ENCODE peak calls at places on chromosomes 5 and 9, in eight cellular contexts. One of them, this sample, is unnamed.

GRCh38 chr5:106601605-106602004 is 1069.1 kb downstream of the EFNA5 start:
- DNase-seq in CD8-positive, alpha-beta memory T cell: no peak
- DNase-seq in fibroblast of lung: peak; percentile 44
- DNase-seq in lung: no peak
- DNase-seq in tibial nerve: no peak
- DNase-seq in GM23248: no peak
- DNase-seq in aorta: no peak
- DNase-seq in body of pancreas: no peak
- DNase-seq in this sample: no peak

GRCh38 chr9:128045876-128046275 is 21.2 kb downstream of the NAIF1 start:
- DNase-seq in fibroblast of lung: no peak
- DNase-seq in CD8-positive, alpha-beta memory T cell: no peak
- DNase-seq in aorta: no peak
- DNase-seq in GM23248: no peak
- DNase-seq in tibial nerve: no peak
- DNase-seq in lung: no peak
- DNase-seq in body of pancreas: no peak
- DNase-seq in this sample: no peak

GRCh38 chr9:14146201-14146890 is 167.6 kb downstream of the NFIB start:
- DNase-seq in lung: no peak
- DNase-seq in CD8-positive, alpha-beta memory T cell: no peak
- DNase-seq in body of pancreas: no peak
- DNase-seq in GM23248: peak; percentile 5
- DNase-seq in fibroblast of lung: no peak
- DNase-seq in tibial nerve: no peak
- DNase-seq in aorta: no peak
- DNase-seq in this sample: no peak

GRCh38 chr5:133753856-133754255 is 141.5 kb upstream of the FSTL4 start:
- DNase-seq in body of pancreas: no peak
- DNase-seq in GM23248: peak; percentile 7
- DNase-seq in CD8-positive, alpha-beta memory T cell: no peak
- DNase-seq in tibial nerve: no peak
- DNase-seq in fibroblast of lung: no peak
- DNase-seq in lung: no peak
- DNase-seq in aorta: no peak
- DNase-seq in this sample: no peak

GRCh38 chr5:142871880-142872200 is 101.7 kb downstream of the ARHGAP26 start:
- DNase-seq in CD8-positive, alpha-beta memory T cell: no peak
- DNase-seq in tibial nerve: no peak
- DNase-seq in lung: no peak
- DNase-seq in fibroblast of lung: no peak
- DNase-seq in GM23248: peak; percentile 36
- DNase-seq in body of pancreas: no peak
- DNase-seq in aorta: no peak
- DNase-seq in this sample: peak; percentile 42

GRCh38 chr5:149049371-149049781 is 13.5 kb downstream of the SH3TC2 start:
- DNase-seq in GM23248: no peak
- DNase-seq in body of pancreas: no peak
- DNase-seq in aorta: no peak
- DNase-seq in tibial nerve: no peak
- DNase-seq in CD8-positive, alpha-beta memory T cell: no peak
- DNase-seq in lung: no peak
- DNase-seq in fibroblast of lung: no peak
- DNase-seq in this sample: no peak

GRCh38 chr9:96467784-96468183 is 17.8 kb downstream of the HABP4 start:
- DNase-seq in body of pancreas: no peak
- DNase-seq in fibroblast of lung: no peak
- DNase-seq in CD8-positive, alpha-beta memory T cell: no peak
- DNase-seq in aorta: no peak
- DNase-seq in lung: peak; percentile 59
- DNase-seq in tibial nerve: no peak
- DNase-seq in GM23248: no peak
- DNase-seq in this sample: no peak

GRCh38 chr9:111375817-111376564 is 46.0 kb upstream of the OR2K2 start:
- DNase-seq in aorta: no peak
- DNase-seq in tibial nerve: no peak
- DNase-seq in body of pancreas: no peak
- DNase-seq in GM23248: peak; percentile 20
- DNase-seq in fibroblast of lung: peak; percentile 9
- DNase-seq in lung: no peak
- DNase-seq in CD8-positive, alpha-beta memory T cell: no peak
- DNase-seq in this sample: no peak

GRCh38 chr5:45578270-45578669 is 117.9 kb downstream of the HCN1 start:
- DNase-seq in CD8-positive, alpha-beta memory T cell: no peak
- DNase-seq in GM23248: no peak
- DNase-seq in lung: no peak
- DNase-seq in fibroblast of lung: no peak
- DNase-seq in aorta: no peak
- DNase-seq in body of pancreas: no peak
- DNase-seq in tibial nerve: no peak
- DNase-seq in this sample: no peak

GRCh38 chr5:79020861-79021561 is 35.9 kb upstream of the ARSB start:
- DNase-seq in CD8-positive, alpha-beta memory T cell: no peak
- DNase-seq in fibroblast of lung: peak; percentile 76
- DNase-seq in body of pancreas: peak; percentile 68
- DNase-seq in lung: peak; percentile 50
- DNase-seq in tibial nerve: peak; percentile 64
- DNase-seq in GM23248: peak; percentile 81
- DNase-seq in aorta: peak; percentile 66
- DNase-seq in this sample: peak; percentile 29

GRCh38 chr9:79080536-79080935 is 491.2 kb upstream of the TLE4 start:
- DNase-seq in GM23248: no peak
- DNase-seq in fibroblast of lung: no peak
- DNase-seq in tibial nerve: no peak
- DNase-seq in lung: no peak
- DNase-seq in aorta: no peak
- DNase-seq in CD8-positive, alpha-beta memory T cell: no peak
- DNase-seq in body of pancreas: no peak
- DNase-seq in this sample: no peak

GRCh38 chr5:36359267-36359666 is 57.6 kb upstream of the RANBP3L start:
- DNase-seq in tibial nerve: peak; percentile 32
- DNase-seq in fibroblast of lung: no peak
- DNase-seq in lung: no peak
- DNase-seq in body of pancreas: no peak
- DNase-seq in GM23248: no peak
- DNase-seq in aorta: no peak
- DNase-seq in CD8-positive, alpha-beta memory T cell: no peak
- DNase-seq in this sample: no peak

GRCh38 chr9:109335929-109336328 is 15.1 kb upstream of the EPB41L4B start:
- DNase-seq in tibial nerve: no peak
- DNase-seq in aorta: no peak
- DNase-seq in GM23248: no peak
- DNase-seq in CD8-positive, alpha-beta memory T cell: no peak
- DNase-seq in body of pancreas: no peak
- DNase-seq in lung: no peak
- DNase-seq in fibroblast of lung: no peak
- DNase-seq in this sample: no peak

GRCh38 chr9:26165426-26165825 is 487.2 kb upstream of the TUSC1 start:
- DNase-seq in aorta: no peak
- DNase-seq in tibial nerve: no peak
- DNase-seq in CD8-positive, alpha-beta memory T cell: no peak
- DNase-seq in lung: no peak
- DNase-seq in GM23248: no peak
- DNase-seq in body of pancreas: no peak
- DNase-seq in fibroblast of lung: no peak
- DNase-seq in this sample: no peak

GRCh38 chr5:151569132-151570046 is 21.7 kb downstream of the FAT2 start:
- DNase-seq in aorta: no peak
- DNase-seq in body of pancreas: no peak
- DNase-seq in fibroblast of lung: no peak
- DNase-seq in GM23248: no peak
- DNase-seq in CD8-positive, alpha-beta memory T cell: no peak
- DNase-seq in lung: no peak
- DNase-seq in tibial nerve: no peak
- DNase-seq in this sample: no peak

GRCh38 chr5:124453221-124454032 is 293.0 kb downstream of the ZNF608 start:
- DNase-seq in fibroblast of lung: peak; percentile 89
- DNase-seq in lung: no peak
- DNase-seq in aorta: no peak
- DNase-seq in tibial nerve: no peak
- DNase-seq in CD8-positive, alpha-beta memory T cell: no peak
- DNase-seq in body of pancreas: no peak
- DNase-seq in GM23248: peak; percentile 79
- DNase-seq in this sample: no peak
- H3K4me1 ChIP-seq in fibroblast of lung: peaks cover 8% of the 10 kb centered on the region
- H3K4me1 ChIP-seq in lung: peaks cover 5% of the 10 kb centered on the region
- H3K4me1 ChIP-seq in aorta: no peaks in the 10 kb centered on the region
- H3K4me1 ChIP-seq in tibial nerve: no peaks in the 10 kb centered on the region
- H3K4me1 ChIP-seq in CD8-positive, alpha-beta memory T cell: no peaks in the 10 kb centered on the region
- H3K4me1 ChIP-seq in body of pancreas: no peaks in the 10 kb centered on the region
- H3K4me1 ChIP-seq in GM23248: peaks cover 21% of the 10 kb centered on the region
- H3K4me1 ChIP-seq in this sample: peaks cover 24% of the 10 kb centered on the region

GRCh38 chr5:5335115-5335514 is 87.4 kb upstream of the ICE1 start:
- DNase-seq in body of pancreas: no peak
- DNase-seq in CD8-positive, alpha-beta memory T cell: no peak
- DNase-seq in fibroblast of lung: no peak
- DNase-seq in GM23248: no peak
- DNase-seq in lung: no peak
- DNase-seq in tibial nerve: no peak
- DNase-seq in aorta: no peak
- DNase-seq in this sample: no peak
- H3K27ac ChIP-seq in body of pancreas: no peak overlapping the region
- H3K27ac ChIP-seq in CD8-positive, alpha-beta memory T cell: no peak overlapping the region
- H3K27ac ChIP-seq in fibroblast of lung: no peak overlapping the region
- H3K27ac ChIP-seq in GM23248: peak overlapping the region; percentile 30
- H3K27ac ChIP-seq in lung: no peak overlapping the region
- H3K27ac ChIP-seq in tibial nerve: no peak overlapping the region
- H3K27ac ChIP-seq in aorta: no peak overlapping the region
- H3K27ac ChIP-seq in this sample: no peak overlapping the region

GRCh38 chr9:130138791-130139190 is 33.4 kb upstream of the NCS1 start:
- DNase-seq in aorta: peak; percentile 80
- DNase-seq in GM23248: peak; percentile 97
- DNase-seq in CD8-positive, alpha-beta memory T cell: no peak
- DNase-seq in tibial nerve: peak; percentile 72
- DNase-seq in body of pancreas: peak; percentile 38
- DNase-seq in fibroblast of lung: peak; percentile 96
- DNase-seq in lung: peak; percentile 42
- DNase-seq in this sample: peak; percentile 48

GRCh38 chr9:130137081-130137869 is 34.9 kb upstream of the NCS1 start:
- DNase-seq in CD8-positive, alpha-beta memory T cell: no peak
- DNase-seq in lung: no peak
- DNase-seq in aorta: no peak
- DNase-seq in fibroblast of lung: peak; percentile 17
- DNase-seq in tibial nerve: no peak
- DNase-seq in GM23248: peak; percentile 16
- DNase-seq in body of pancreas: no peak
- DNase-seq in this sample: no peak

GRCh38 chr9:130140701-130141100 is 31.5 kb upstream of the NCS1 start:
- DNase-seq in aorta: no peak
- DNase-seq in CD8-positive, alpha-beta memory T cell: no peak
- DNase-seq in GM23248: no peak
- DNase-seq in lung: no peak
- DNase-seq in body of pancreas: no peak
- DNase-seq in fibroblast of lung: no peak
- DNase-seq in tibial nerve: no peak
- DNase-seq in this sample: no peak

GRCh38 chr9:130137870-130138653 is 34.1 kb upstream of the NCS1 start:
- DNase-seq in GM23248: peak; percentile 97
- DNase-seq in body of pancreas: peak; percentile 23
- DNase-seq in lung: peak; percentile 37
- DNase-seq in aorta: peak; percentile 77
- DNase-seq in CD8-positive, alpha-beta memory T cell: no peak
- DNase-seq in tibial nerve: no peak
- DNase-seq in fibroblast of lung: peak; percentile 95
- DNase-seq in this sample: peak; percentile 51

DNA sequence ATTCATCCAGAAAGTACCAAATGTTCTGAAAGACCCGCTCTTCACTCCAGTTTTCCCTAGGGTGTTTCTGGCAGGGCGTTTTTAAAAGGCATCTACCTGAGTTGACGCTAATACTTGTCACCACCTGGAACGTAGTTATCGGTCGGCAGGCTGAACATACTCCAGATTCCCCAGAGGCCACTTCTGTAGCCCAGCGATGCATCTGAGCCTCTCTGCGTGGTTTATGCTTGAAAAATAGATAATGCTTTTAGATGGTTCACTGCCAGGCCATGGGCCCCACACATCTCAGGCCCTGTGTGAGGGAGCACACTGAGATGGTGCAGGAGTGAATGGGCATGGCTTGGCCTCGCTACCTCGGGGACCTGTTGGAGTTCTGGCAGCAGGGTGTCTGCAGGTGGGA is 33.0 kb upstream of the NCS1 start:
- DNase-seq in GM23248: no peak
- DNase-seq in body of pancreas: no peak
- DNase-seq in aorta: no peak
- DNase-seq in lung: no peak
- DNase-seq in CD8-positive, alpha-beta memory T cell: no peak
- DNase-seq in fibroblast of lung: no peak
- DNase-seq in tibial nerve: no peak
- DNase-seq in this sample: no peak
- H3K4me1 ChIP-seq in GM23248: peaks cover 29% of the 10 kb centered on the region
- H3K4me1 ChIP-seq in body of pancreas: no peaks in the 10 kb centered on the region
- H3K4me1 ChIP-seq in aorta: no peaks in the 10 kb centered on the region
- H3K4me1 ChIP-seq in lung: peaks cover 10% of the 10 kb centered on the region
- H3K4me1 ChIP-seq in CD8-positive, alpha-beta memory T cell: peaks cover 27% of the 10 kb centered on the region
- H3K4me1 ChIP-seq in fibroblast of lung: peaks cover 21% of the 10 kb centered on the region
- H3K4me1 ChIP-seq in tibial nerve: peaks cover 17% of the 10 kb centered on the region
- H3K4me1 ChIP-seq in this sample: peaks cover 44% of the 10 kb centered on the region

DNA sequence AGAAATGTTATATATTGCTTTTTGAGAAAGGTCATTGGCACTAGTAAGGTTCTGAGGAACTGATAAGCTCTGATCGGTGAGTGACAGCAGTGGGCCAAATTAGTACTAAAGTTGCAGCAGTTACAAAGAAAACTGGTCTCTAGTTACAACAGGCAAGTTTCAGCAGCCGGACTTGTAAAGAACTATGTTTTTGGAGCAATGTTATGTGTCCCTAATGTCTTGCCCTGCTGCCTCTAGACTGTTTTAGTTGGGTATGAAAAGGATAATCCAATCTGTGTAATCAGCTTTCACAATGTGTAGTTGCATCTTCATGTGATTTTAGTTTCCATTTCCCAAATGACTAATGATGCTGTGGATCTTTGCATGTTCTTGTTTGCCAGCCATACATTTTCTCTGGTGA is 113.5 kb downstream of the CAMK4 start:
- DNase-seq in GM23248: peak; percentile 9
- DNase-seq in body of pancreas: no peak
- DNase-seq in tibial nerve: no peak
- DNase-seq in CD8-positive, alpha-beta memory T cell: no peak
- DNase-seq in lung: no peak
- DNase-seq in fibroblast of lung: no peak
- DNase-seq in aorta: no peak
- DNase-seq in this sample: no peak
- H3K27ac ChIP-seq in GM23248: no peak overlapping the region
- H3K27ac ChIP-seq in body of pancreas: no peak overlapping the region
- H3K27ac ChIP-seq in tibial nerve: no peak overlapping the region
- H3K27ac ChIP-seq in CD8-positive, alpha-beta memory T cell: no peak overlapping the region
- H3K27ac ChIP-seq in lung: no peak overlapping the region
- H3K27ac ChIP-seq in fibroblast of lung: no peak overlapping the region
- H3K27ac ChIP-seq in aorta: no peak overlapping the region
- H3K27ac ChIP-seq in this sample: no peak overlapping the region

This sample was measured in left ventricle myocardium inferior.